ENCODE peak calls at places on chromosome 4, in four cellular contexts. O, H, P and J are unnamed samples.
A peak's percentile ranks its signal among the peaks of the same experiment; 100 is the strongest.

GRCh38 chr4:95304898-95305297 is 243.9 kb downstream of the UNC5C start:
- DNase-seq in O (no peak), H (no peak), P (peak; percentile 30), J (no peak)

GRCh38 chr4:69408451-69408850 is 87.3 kb downstream of the UGT2B4 start:
- DNase-seq in O (no peak), H (no peak), P (no peak), J (no peak)

GRCh38 chr4:67542076-67542475 is 3.2 kb downstream of the CENPC start:
- DNase-seq in O (no peak), H (no peak), P (no peak), J (no peak)

GRCh38 chr4:76365636-76366035 is 55.3 kb downstream of the CCDC158 start:
- DNase-seq in O (no peak), H (no peak), P (no peak), J (no peak)

GRCh38 chr4:3045500-3045850 is 28.9 kb downstream of the HTT-AS start:
- DNase-seq in O (peak; percentile 46), H (no peak), P (no peak), J (no peak)

GRCh38 chr4:124104101-124104500 is 608.4 kb downstream of the ANKRD50 start:
- DNase-seq in O (no peak), H (no peak), P (no peak), J (no peak)

GRCh38 chr4:100289980-100290379 is 99.7 kb upstream of the DDIT4L start:
- DNase-seq in O (no peak), H (no peak), P (no peak), J (no peak)

GRCh38 chr4:111639120-111639519 is 506.1 kb upstream of the FAM241A start:
- DNase-seq in O (no peak), H (no peak), P (no peak), J (no peak)

GRCh38 chr4:121728798-121729226 is 32.0 kb upstream of the ANXA5 start:
- DNase-seq in O (no peak), H (no peak), P (no peak), J (no peak)

GRCh38 chr4:26206339-26206738 is 114.5 kb upstream of the RBPJ start:
- DNase-seq in O (peak; percentile 44), H (peak; percentile 29), P (no peak), J (no peak)

GRCh38 chr4:73698217-73698616 is 42.2 kb upstream of the CXCL8 start:
- DNase-seq in O (no peak), H (no peak), P (no peak), J (no peak)

GRCh38 chr4:65538571-65538970 is 131.7 kb downstream of the EPHA5 start:
- DNase-seq in O (no peak), H (no peak), P (no peak), J (no peak)

GRCh38 chr4:158754385-158755180 is 14.2 kb upstream of the FNIP2 start:
- DNase-seq in O (no peak), H (no peak), P (no peak), J (no peak)

GRCh38 chr4:187235456-187236170 is 512.0 kb upstream of the FAT1 start:
- DNase-seq in O (no peak), H (no peak), P (no peak), J (no peak)

GRCh38 chr4:83010111-83010521 is 507 bp downstream of the LIN54 start:
- DNase-seq in O (no peak), H (no peak), P (no peak), J (no peak)

GRCh38 chr4:87151730-87152129 is 68.7 kb downstream of the KLHL8 start:
- DNase-seq in O (no peak), H (no peak), P (no peak), J (no peak)

DNA sequence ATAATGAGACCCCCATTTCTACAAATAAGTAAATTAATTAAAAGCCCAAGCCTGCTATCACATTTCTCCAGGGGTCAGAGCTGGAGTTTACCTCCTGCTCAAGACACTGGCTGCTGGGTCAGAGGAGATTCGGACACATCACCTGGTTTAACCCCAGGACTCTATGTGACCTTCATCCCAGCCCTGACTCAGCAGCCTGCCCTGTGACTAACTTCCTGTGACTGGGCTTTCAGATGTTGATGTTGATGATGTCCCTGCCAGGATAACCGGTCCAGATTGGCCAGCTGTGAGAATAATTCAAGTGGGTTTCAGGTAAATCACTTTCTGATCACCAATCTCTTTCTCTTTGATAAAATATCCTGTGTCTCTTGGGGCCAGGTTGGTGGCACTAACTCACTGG is 102.4 kb upstream of the MAML3 start:
- DNase-seq in O (no peak), H (no peak), P (no peak), J (no peak)
- H3K4me1 ChIP-seq in O (no peaks in the 10 kb centered on the region), H (peaks cover 17% of the 10 kb centered on the region), P (peaks cover 14% of the 10 kb centered on the region), J (peaks cover 13% of the 10 kb centered on the region)

DNA sequence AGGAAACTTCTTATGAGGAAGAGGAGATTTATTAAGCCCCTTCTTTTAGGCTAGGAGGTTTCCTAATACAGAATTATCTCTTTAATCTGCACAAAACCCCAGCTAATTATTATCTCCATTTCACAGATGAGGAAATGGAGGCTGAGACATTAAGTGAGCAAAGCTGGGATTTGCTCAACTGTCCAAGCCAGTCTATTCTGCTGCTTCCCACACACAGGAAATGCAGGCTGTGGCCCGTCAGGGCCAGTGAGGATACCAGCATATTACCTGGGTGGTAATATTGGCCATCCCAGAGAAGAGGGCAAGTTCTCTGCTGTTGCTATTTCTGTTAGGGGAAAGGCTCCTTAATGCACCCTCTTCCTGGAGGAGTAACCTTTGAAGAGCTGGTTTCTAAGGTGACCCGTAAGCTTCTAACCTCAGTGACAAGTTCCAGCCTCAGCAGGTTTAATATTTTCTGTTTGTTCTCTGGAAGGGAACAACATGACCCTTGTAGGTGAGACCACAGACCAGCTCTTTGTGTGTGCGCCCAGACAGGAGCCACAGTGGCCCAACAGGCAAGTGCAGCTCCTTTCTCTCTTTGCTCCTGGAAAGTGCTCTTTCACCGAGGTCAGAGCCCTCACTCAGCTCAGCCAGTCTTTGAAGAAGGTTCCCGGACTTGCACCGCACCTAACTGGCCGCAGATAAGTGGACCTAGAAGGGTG is 35.6 kb downstream of the TBC1D9 start:
- DNase-seq in O (no peak), H (no peak), P (no peak), J (no peak)
- H3K4me3 ChIP-seq in O (no peak overlapping the region), H (no peak overlapping the region), P (no peak overlapping the region), J (no peak overlapping the region)

GRCh38 chr4:42329421-42329820 is 67.9 kb upstream of the SHISA3 start:
- DNase-seq in O (no peak), H (no peak), P (no peak), J (no peak)

GRCh38 chr4:42331040-42331439 is 66.2 kb upstream of the SHISA3 start:
- DNase-seq in O (no peak), H (no peak), P (no peak), J (no peak)

GRCh38 chr4:42330291-42330690 is 67.0 kb upstream of the SHISA3 start:
- DNase-seq in O (no peak), H (no peak), P (no peak), J (no peak)

GRCh38 chr4:42328978-42329377 is 68.3 kb upstream of the SHISA3 start:
- DNase-seq in O (no peak), H (no peak), P (no peak), J (no peak)

DNA sequence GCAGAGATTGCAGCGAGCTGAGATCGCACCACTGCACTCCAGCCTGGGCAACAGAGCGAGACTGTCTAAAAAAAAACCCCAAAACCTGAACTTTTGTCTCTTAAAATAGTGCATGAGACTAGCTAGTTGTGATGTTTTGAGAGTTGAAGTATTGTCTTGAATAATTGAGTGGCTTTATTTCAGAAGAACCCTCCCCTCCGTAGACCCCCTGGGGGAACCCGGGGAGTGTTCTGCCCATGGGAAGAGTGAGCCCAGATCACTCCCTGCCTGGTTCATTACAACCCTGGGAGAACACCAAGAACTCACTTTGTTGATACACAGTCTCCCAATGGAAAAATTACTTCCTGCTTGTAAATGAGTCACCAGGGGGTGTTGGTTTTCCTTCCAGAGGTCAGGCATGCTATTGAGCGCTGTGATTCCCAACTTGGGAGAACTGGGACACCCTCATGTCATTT is 65.3 kb upstream of the SHISA3 start:
- DNase-seq in O (no peak), H (no peak), P (no peak), J (no peak)
- H3K27me3 ChIP-seq in O (no peaks in the 10 kb centered on the region), H (no peaks in the 10 kb centered on the region), P (no peaks in the 10 kb centered on the region), J (no peaks in the 10 kb centered on the region)

GRCh38 chr4:147830987-147831386 is 99.1 kb downstream of the ARHGAP10 start:
- DNase-seq in O (no peak), H (no peak), P (no peak), J (no peak)
- H3K4me1 ChIP-seq in O (peaks cover 28% of the 10 kb centered on the region), H (peaks cover 47% of the 10 kb centered on the region), P (no peaks in the 10 kb centered on the region), J (peaks cover 2% of the 10 kb centered on the region)